ENCODE peak calls at places on chromosomes 11 and 22, in six cellular contexts. M is EL; U is BE2C; K is lower lobe of right lung; O is activated CD4-positive, alpha-beta memory T cell treated with anti-CD3 and anti-CD28 coated beads for 36 hours; C is activated T-helper 1 cell treated with anti-CD3 and anti-CD28 coated beads, Interleukin-12 subunit alpha, Interleukin-12 subunit beta, Interleukin-2, Interleukin-4 antibody, amounts not matched to agents 30 ng/mL and 10 ng/mL and 1 ng/mL, durations not matched to agents 14 hours and 24 hours and 36 hours. Y is an unnamed sample.

GRCh38 chr11:69652999-69653398 is 12.0 kb downstream of the CCND1 start:
- DNase-seq in U (no peak), C (no peak), K (no peak), M (no peak), O (no peak), Y (no peak)

GRCh38 chr11:111500481-111500880 is 11.7 kb downstream of the BTG4 start:
- DNase-seq in M (no peak), C (no peak), U (no peak), K (no peak), O (no peak), Y (no peak)

GRCh38 chr22:48585916-48586798 is 1241.5 kb downstream of the BRD1 start:
- DNase-seq in U (no peak), O (no peak), C (no peak), M (no peak), K (peak), Y (no peak)

GRCh38 chr11:67397536-67397935 is 4.1 kb downstream of the PPP1CA start:
- DNase-seq in C (no peak), O (no peak), M (no peak), K (no peak), U (peak), Y (no peak)

GRCh38 chr11:71472357-71472885 is 19.4 kb downstream of the NADSYN1 start:
- DNase-seq in C (no peak), K (no peak), M (no peak), U (no peak), O (no peak), Y (no peak)

GRCh38 chr22:27809700-27810365 is 8.3 kb upstream of the MN1 start:
- DNase-seq in C (no peak), O (no peak), K (no peak), U (no peak), M (no peak), Y (no peak)

GRCh38 chr11:12088047-12088481 is 22.3 kb upstream of the MICAL2 start:
- DNase-seq in C (no peak), K (no peak), M (peak), O (peak), U (no peak), Y (no peak)

GRCh38 chr11:117827521-117828511 is 3.3 kb upstream of the FXYD2 start:
- DNase-seq in O (peak), U (no peak), K (no peak), C (no peak), M (no peak), Y (peak)

GRCh38 chr11:116885951-116886629 is 48.7 kb upstream of the APOA1 start:
- DNase-seq in U (no peak), C (no peak), O (no peak), M (no peak), K (no peak), Y (no peak)

GRCh38 chr22:43376765-43377485 is 33.8 kb upstream of the SCUBE1 start:
- DNase-seq in O (peak), C (peak), K (no peak), U (no peak), M (no peak), Y (no peak)